ENCODE peak calls at places on chromosomes 12 and 14, in seven cellular contexts. Y is fibroblast of lung, I is heart left ventricle, O is lower lobe of right lung, N is adrenal gland, M is astrocyte of the spinal cord, Z is ovary. T is an unnamed sample.

GRCh38 chr14:30906752-30907658 is 32.6 kb downstream of the COCH start:
- DNase-seq in N (no peak), Z (no peak), O (no peak), I (no peak), M (peak), Y (peak), T (peak)

GRCh38 chr12:122858171-122858570 is 22.9 kb downstream of the HIP1R start:
- DNase-seq in N (no peak), Y (no peak), Z (no peak), I (no peak), O (peak), M (no peak), T (no peak)

GRCh38 chr12:110694330-110694891 is 5.5 kb upstream of the HVCN1 start:
- DNase-seq in Z (no peak), O (peak), I (peak), Y (no peak), N (peak), M (no peak), T (no peak)

GRCh38 chr14:61258985-61259384 is 22.2 kb downstream of the TMEM30B start:
- DNase-seq in M (no peak), I (no peak), O (no peak), N (no peak), Y (peak), Z (no peak), T (no peak)

GRCh38 chr12:86233126-86233525 is 23.1 kb downstream of the MGAT4C start:
- DNase-seq in I (no peak), M (peak), O (no peak), Z (no peak), Y (peak), N (no peak), T (peak)

GRCh38 chr12:125032466-125033152 is 32.6 kb upstream of the AACS start:
- DNase-seq in Z (no peak), M (no peak), I (no peak), Y (no peak), O (no peak), N (no peak), T (no peak)

GRCh38 chr14:21917699-21918436 is 244.2 kb upstream of the OR4E1 start:
- DNase-seq in O (no peak), I (no peak), Y (peak), Z (no peak), N (peak), M (peak), T (peak)

GRCh38 chr14:54211562-54212308 is 185.1 kb upstream of the CDKN3 start:
- DNase-seq in Z (no peak), O (no peak), Y (peak), N (no peak), I (no peak), M (peak), T (no peak)

GRCh38 chr12:125683748-125684381 is 618.6 kb downstream of the AACS start:
- DNase-seq in O (peak), M (no peak), N (peak), Z (no peak), Y (no peak), I (no peak), T (peak)

GRCh38 chr12:13373803-13374202 is 177.3 kb downstream of the EMP1 start:
- DNase-seq in O (no peak), Z (no peak), I (no peak), N (no peak), Y (no peak), M (no peak), T (no peak)

GRCh38 chr12:85057370-85057963 is 21.3 kb downstream of the LRRIQ1 start:
- DNase-seq in Z (no peak), O (no peak), M (peak), N (peak), Y (peak), I (no peak), T (peak)

GRCh38 chr14:91149462-91149861 is 35.6 kb downstream of the DGLUCY start:
- DNase-seq in M (peak), N (no peak), Y (peak), O (no peak), Z (no peak), I (no peak), T (no peak)

GRCh38 chr12:96197503-96198272 is 3.5 kb downstream of the ELK3 start:
- DNase-seq in M (peak), O (no peak), Z (no peak), Y (peak), I (no peak), N (no peak), T (no peak)

GRCh38 chr14:24139272-24139934 is 2.0 kb downstream of the EMC9 start:
- DNase-seq in Z (no peak), Y (no peak), N (no peak), O (no peak), I (no peak), M (no peak), T (peak)

GRCh38 chr12:98895086-98895651 is 250.1 kb downstream of the APAF1 start:
- DNase-seq in I (no peak), M (no peak), Z (peak), O (no peak), Y (no peak), N (peak), T (no peak)

GRCh38 chr12:27333311-27334009 is 824 bp downstream of the BMAL2 start:
- DNase-seq in I (peak), N (peak), Z (peak), O (peak), Y (no peak), M (no peak), T (peak)

GRCh38 chr12:132379996-132380395 is 50.6 kb upstream of the GALNT9 start:
- DNase-seq in Y (no peak), O (no peak), I (peak), M (no peak), N (no peak), Z (no peak), T (no peak)

GRCh38 chr12:57694459-57695019 is 607 bp downstream of the OS9 start:
- DNase-seq in O (no peak), N (no peak), M (peak), I (no peak), Z (no peak), Y (peak), T (peak)

GRCh38 chr14:93106541-93107156 is 9.1 kb downstream of the ITPK1 start:
- DNase-seq in Z (no peak), Y (no peak), N (no peak), O (no peak), I (no peak), M (no peak), T (no peak)

GRCh38 chr12:100219328-100220109 is 18.9 kb downstream of the ACTR6 start:
- DNase-seq in N (no peak), Z (no peak), I (no peak), O (no peak), M (no peak), Y (no peak), T (no peak)

GRCh38 chr12:4628406-4628805 is 20.4 kb downstream of the AKAP3 start:
- DNase-seq in M (no peak), Y (no peak), Z (no peak), N (no peak), I (no peak), O (no peak), T (no peak)

GRCh38 chr14:95472819-95473251 is 43.6 kb downstream of the SYNE3 start:
- DNase-seq in I (peak), Y (no peak), N (no peak), O (no peak), M (no peak), Z (no peak), T (no peak)

GRCh38 chr12:85632390-85632789 is 203.8 kb downstream of the RASSF9 start:
- DNase-seq in O (no peak), M (no peak), I (no peak), Z (no peak), Y (peak), N (no peak), T (no peak)

GRCh38 chr12:6788972-6789905 is at the start of gene CD4:
- DNase-seq in N (peak), I (peak), Y (peak), Z (no peak), M (no peak), O (peak), T (no peak)

GRCh38 chr14:21068521-21069387 is 1.4 kb upstream of the ARHGEF40 start:
- DNase-seq in Y (peak), N (peak), I (peak), M (peak), Z (peak), O (peak), T (peak)

GRCh38 chr12:73308747-73309146 is 1036.6 kb downstream of the TRHDE start:
- DNase-seq in Y (no peak), N (no peak), O (no peak), M (no peak), I (no peak), Z (no peak), T (no peak)

GRCh38 chr12:103326190-103326589 is 169.6 kb downstream of the C12orf42 start:
- DNase-seq in N (no peak), O (no peak), M (no peak), Z (no peak), Y (no peak), I (no peak), T (no peak)

GRCh38 chr14:34460295-34460694 is 1.7 kb downstream of the SPTSSA start:
- DNase-seq in Y (no peak), N (no peak), I (no peak), M (no peak), Z (no peak), O (no peak), T (no peak)

GRCh38 chr12:125013816-125014442 is 20.5 kb downstream of the BRI3BP start:
- DNase-seq in I (no peak), Y (no peak), M (no peak), N (no peak), Z (no peak), O (no peak), T (no peak)

GRCh38 chr12:50276912-50277671 is 6.2 kb downstream of the LIMA1 start:
- DNase-seq in M (no peak), I (no peak), O (no peak), Z (no peak), N (no peak), Y (no peak), T (no peak)

GRCh38 chr12:62003217-62003616 is 257.0 kb upstream of the USP15 start:
- DNase-seq in Y (no peak), O (no peak), I (no peak), Z (no peak), M (no peak), N (no peak), T (no peak)

DNA sequence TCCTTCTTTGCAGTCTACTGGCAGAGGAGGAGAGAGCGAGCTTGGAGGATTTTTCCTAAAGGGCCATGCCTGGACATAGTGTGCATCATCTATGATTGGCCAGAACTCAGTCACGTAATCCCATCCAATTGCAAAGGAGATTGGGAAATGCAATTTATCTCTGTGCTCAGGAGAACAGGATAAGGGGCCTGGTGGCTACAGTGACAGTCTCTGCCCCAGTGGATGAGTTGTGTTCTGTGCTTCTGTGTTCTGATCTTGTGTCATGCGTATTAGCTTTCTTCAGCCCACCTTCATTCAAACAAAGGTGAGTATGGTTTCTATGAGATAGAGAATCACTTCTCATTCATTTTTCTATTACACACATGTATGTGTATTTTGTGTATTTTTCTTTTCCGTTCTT is 144.3 kb downstream of the NRXN3 start:
- DNase-seq in Z (no peak), I (no peak), O (no peak), N (no peak), M (no peak), Y (no peak), T (no peak)
- H3K4me3 ChIP-seq in Z (no peak), I (no peak), O (no peak), N (no peak), M (no peak), Y (no peak), T (no peak)

DNA sequence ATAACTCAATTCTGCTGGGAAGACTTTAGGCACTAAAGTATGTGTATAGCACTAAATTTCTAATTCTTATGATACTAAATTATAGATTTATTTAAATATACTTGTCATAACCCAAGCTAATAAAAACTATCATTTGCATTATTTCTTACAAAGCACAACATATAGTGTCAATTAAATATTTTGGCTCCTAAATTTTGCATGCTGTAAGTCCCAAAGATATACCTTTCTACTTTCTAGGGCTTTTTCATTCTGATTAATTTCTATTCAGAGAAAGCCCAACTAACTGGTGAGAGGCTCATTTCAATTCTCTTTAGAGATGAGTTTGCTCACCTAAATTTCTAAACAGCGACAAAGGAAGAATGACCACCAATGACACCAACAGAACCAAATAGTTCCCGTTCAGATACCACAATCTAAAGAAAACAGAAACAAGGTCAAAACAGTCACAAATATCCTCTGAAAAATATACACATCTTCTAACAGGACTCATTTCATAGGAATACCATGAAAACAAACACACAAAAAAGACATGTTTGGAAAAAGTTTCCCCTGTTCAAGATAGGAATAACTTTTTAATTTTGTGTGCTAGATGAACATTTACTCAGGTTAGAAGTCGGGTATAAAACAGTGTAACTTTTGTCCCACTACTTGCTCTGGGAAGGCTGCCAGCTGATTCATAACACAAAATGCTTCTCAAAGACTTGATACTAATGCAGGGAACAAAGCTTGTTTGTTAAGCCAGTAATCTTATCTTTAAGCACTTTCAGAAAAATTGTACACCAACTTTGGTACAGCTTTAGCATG is 7.6 kb downstream of the SLC38A2 start:
- DNase-seq in Y (peak), M (peak), N (peak), O (no peak), I (peak), Z (no peak), T (peak)
- H3K4me3 ChIP-seq in Y (peak), M (no peak), N (peak), O (peak), I (peak), Z (peak), T (no peak)

GRCh38 chr12:54412786-54413185 is 6.3 kb downstream of the ITGA5 start:
- DNase-seq in Z (no peak), M (no peak), I (no peak), N (no peak), Y (no peak), O (no peak), T (no peak)

GRCh38 chr12:54412348-54412747 is 6.7 kb downstream of the ITGA5 start:
- DNase-seq in Y (no peak), O (no peak), M (no peak), Z (no peak), I (no peak), N (no peak), T (no peak)

GRCh38 chr12:54415223-54415929 is 3.7 kb downstream of the ITGA5 start:
- DNase-seq in I (no peak), O (no peak), M (no peak), Z (no peak), Y (no peak), N (no peak), T (no peak)

GRCh38 chr12:54413284-54414190 is 5.5 kb downstream of the ITGA5 start:
- DNase-seq in Y (no peak), Z (no peak), N (no peak), I (peak), M (no peak), O (peak), T (no peak)

DNA sequence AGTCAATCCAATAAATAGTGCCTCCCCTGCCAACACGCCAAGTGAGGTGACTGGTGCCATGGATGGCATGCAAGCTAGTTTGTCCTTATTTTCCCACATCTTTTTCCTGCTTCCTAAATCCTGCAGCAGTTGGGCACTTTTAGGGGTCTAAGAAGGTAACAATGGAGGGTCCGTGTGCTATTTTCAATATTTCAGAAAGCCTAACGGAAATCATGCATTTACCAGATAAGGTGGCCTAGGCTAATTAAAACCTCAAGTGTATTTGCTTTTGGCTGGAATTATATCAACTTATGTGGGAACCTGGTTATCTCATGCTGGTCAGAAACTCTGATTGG is 4.9 kb downstream of the ITGA5 start:
- DNase-seq in M (no peak), Y (no peak), I (no peak), N (no peak), O (no peak), Z (no peak), T (no peak)
- H3K4me3 ChIP-seq in M (no peak), Y (no peak), I (peak), N (no peak), O (peak), Z (peak), T (no peak)

GRCh38 chr12:30416631-30417030 is 279.0 kb downstream of the IPO8 start:
- DNase-seq in I (no peak), N (no peak), Y (no peak), M (no peak), Z (no peak), O (no peak), T (no peak)

GRCh38 chr12:30415777-30416176 is 279.9 kb downstream of the IPO8 start:
- DNase-seq in Z (no peak), N (no peak), I (no peak), M (no peak), O (no peak), Y (no peak), T (no peak)

GRCh38 chr12:30417697-30418231 is 277.9 kb downstream of the IPO8 start:
- DNase-seq in M (peak), I (peak), N (no peak), Y (peak), Z (no peak), O (no peak), T (no peak)

GRCh38 chr12:30414507-30414906 is 281.2 kb downstream of the IPO8 start:
- DNase-seq in Y (no peak), M (no peak), N (no peak), I (no peak), Z (no peak), O (no peak), T (no peak)
- H3K4me3 ChIP-seq in Y (no peak), M (no peak), N (no peak), I (no peak), Z (no peak), O (no peak), T (no peak)

DNA sequence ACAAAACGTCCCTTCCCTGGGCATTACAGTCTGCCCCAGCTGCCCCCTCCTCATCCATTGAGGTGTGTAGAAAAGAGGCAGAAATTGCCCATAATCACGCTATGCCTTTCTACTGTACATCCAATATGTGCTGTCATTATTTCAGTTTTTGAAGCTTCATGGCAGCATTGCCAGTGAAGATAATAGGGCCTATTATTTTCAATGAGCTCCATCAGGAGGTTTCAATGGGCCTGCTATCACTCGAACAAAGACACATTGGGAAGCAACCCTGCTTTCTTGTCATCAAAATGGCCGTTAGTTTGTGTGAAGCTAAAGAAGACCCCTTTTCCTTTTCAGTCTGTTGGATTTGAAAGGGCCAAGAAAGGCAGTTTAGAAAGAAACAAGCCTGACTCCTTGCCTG is 653.8 kb downstream of the NOVA1 start:
- DNase-seq in I (no peak), N (no peak), Y (no peak), M (no peak), Z (no peak), O (no peak), T (no peak)
- H3K4me3 ChIP-seq in I (no peak), N (no peak), Y (no peak), M (no peak), Z (no peak), O (no peak), T (no peak)

GRCh38 chr12:53617700-53618099 is 8.5 kb downstream of the ATF7 start:
- DNase-seq in Y (no peak), M (no peak), I (no peak), O (no peak), Z (no peak), N (no peak), T (no peak)
- H3K4me3 ChIP-seq in Y (peak), M (no peak), I (no peak), O (peak), Z (peak), N (peak), T (no peak)